ENCODE peak calls at places on chromosomes 2 and 18, in seven cellular contexts. J, M, W, R, V, P and E are unnamed samples.
A peak's percentile ranks its signal among the peaks of the same experiment; 100 is the strongest.

GRCh38 chr18:55998071-55998522 is 410.1 kb upstream of the TCF4 start:
- DNase-seq in W (peak; percentile 69), V (no peak), P (peak; percentile 93), M (peak; percentile 51), R (no peak), J (peak; percentile 51), E (peak; percentile 49)

GRCh38 chr2:2896011-2896410 is 481.6 kb downstream of the EIPR1 start:
- DNase-seq in P (no peak), J (no peak), M (no peak), R (no peak), W (no peak), V (no peak), E (no peak)

GRCh38 chr2:1591978-1592907 is 152.1 kb downstream of the PXDN start:
- DNase-seq in W (peak; percentile 88), P (peak; percentile 86), R (no peak), V (no peak), M (peak; percentile 83), J (peak; percentile 83), E (peak; percentile 85)

GRCh38 chr2:125837108-125837507 is 818.9 kb upstream of the GYPC start:
- DNase-seq in R (no peak), V (no peak), J (no peak), P (peak; percentile 66), W (no peak), M (no peak), E (no peak)

GRCh38 chr2:16931441-16931840 is 265.8 kb upstream of the CYRIA start:
- DNase-seq in R (no peak), P (no peak), V (no peak), J (no peak), M (no peak), W (no peak), E (no peak)

GRCh38 chr18:59556265-59556664 is 141.0 kb downstream of the CCBE1 start:
- DNase-seq in P (no peak), R (no peak), J (peak; percentile 52), W (peak; percentile 67), V (no peak), M (no peak), E (peak; percentile 62)

GRCh38 chr2:194116861-194117260 is 1540.2 kb upstream of the SLC39A10 start:
- DNase-seq in M (no peak), W (no peak), P (no peak), R (no peak), V (no peak), J (no peak), E (no peak)

GRCh38 chr2:29923110-29923721 is 1.8 kb upstream of the ALK start:
- DNase-seq in V (peak; percentile 55), W (peak; percentile 46), P (peak; percentile 87), J (peak; percentile 71), M (peak; percentile 58), R (no peak), E (peak; percentile 18)

GRCh38 chr2:178328037-178328436 is 122.9 kb downstream of the PRKRA start:
- DNase-seq in W (peak; percentile 64), V (no peak), R (no peak), M (no peak), J (no peak), P (no peak), E (peak; percentile 58)

GRCh38 chr2:164655336-164655735 is 34.1 kb upstream of the GRB14 start:
- DNase-seq in V (no peak), P (no peak), W (peak; percentile 47), R (no peak), J (no peak), M (no peak), E (peak; percentile 30)

GRCh38 chr2:164661349-164661748 is 40.1 kb upstream of the GRB14 start:
- DNase-seq in P (no peak), W (peak; percentile 71), R (no peak), J (no peak), M (no peak), V (no peak), E (peak; percentile 65)

GRCh38 chr2:164657129-164657528 is 35.8 kb upstream of the GRB14 start:
- DNase-seq in M (no peak), V (no peak), J (no peak), P (no peak), R (no peak), W (peak; percentile 99), E (peak; percentile 99)

GRCh38 chr2:164651361-164651760 is 30.1 kb upstream of the GRB14 start:
- DNase-seq in V (no peak), W (no peak), P (peak; percentile 29), R (no peak), J (no peak), M (no peak), E (no peak)

GRCh38 chr2:164655750-164656149 is 34.5 kb upstream of the GRB14 start:
- DNase-seq in M (no peak), W (peak; percentile 29), P (no peak), R (no peak), V (no peak), J (no peak), E (no peak)
- TF ChIP-seq CTCF in M (peak; percentile 32), W (no peak), P (peak; percentile 7), R (no peak), V (no peak), J (peak; percentile 51), E (no peak)

DNA sequence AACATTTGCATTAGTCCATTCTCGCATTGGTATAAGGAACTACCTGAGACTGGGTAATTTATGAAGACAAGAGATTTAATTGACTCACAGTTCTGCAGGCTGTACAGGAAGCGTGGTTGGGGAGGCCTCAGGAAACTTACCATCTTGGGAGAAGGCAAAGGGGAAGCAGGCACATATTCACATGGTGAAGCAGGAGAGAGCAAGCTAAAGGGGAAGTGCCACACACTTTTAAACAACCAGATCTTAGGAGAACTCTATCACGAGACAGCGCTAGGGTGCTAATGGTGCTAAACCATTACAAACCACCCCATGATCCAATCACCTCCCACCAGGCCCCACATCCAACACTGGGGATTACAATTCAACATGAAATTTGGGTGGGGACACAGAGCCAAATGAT is 201.7 kb upstream of the MGAT5 start:
- DNase-seq in P (no peak), V (no peak), W (no peak), M (no peak), J (no peak), R (no peak), E (no peak)
- H2AFZ ChIP-seq in P (no peak overlapping the region), V (no peak overlapping the region), W (no peak overlapping the region), M (no peak overlapping the region), J (no peak overlapping the region), R (no peak overlapping the region), E (no peak overlapping the region)

GRCh38 chr2:170394988-170395387 is 217.0 kb downstream of the MYO3B start:
- DNase-seq in V (no peak), R (no peak), M (no peak), J (no peak), P (no peak), W (no peak), E (no peak)

GRCh38 chr2:170391018-170391417 is 213.1 kb downstream of the MYO3B start:
- DNase-seq in P (no peak), M (no peak), R (no peak), V (no peak), W (no peak), J (no peak), E (no peak)

GRCh38 chr2:170401187-170401586 is 223.2 kb downstream of the MYO3B start:
- DNase-seq in J (no peak), R (no peak), W (no peak), P (no peak), V (no peak), M (no peak), E (no peak)

GRCh38 chr2:170393861-170394498 is 216.0 kb downstream of the MYO3B start:
- DNase-seq in W (no peak), P (no peak), V (no peak), M (no peak), J (no peak), R (no peak), E (no peak)

GRCh38 chr2:170396799-170397459 is 219.0 kb downstream of the MYO3B start:
- DNase-seq in W (no peak), V (no peak), M (no peak), J (peak; percentile 15), P (no peak), R (no peak), E (peak; percentile 1)
- TF ChIP-seq CTCF in W (peak; percentile 22), V (peak; percentile 43), M (peak; percentile 5), J (peak; percentile 54), P (peak; percentile 35), R (peak; percentile 27), E (peak; percentile 30)

GRCh38 chr2:101439716-101440115 is 35.2 kb downstream of the RFX8 start:
- DNase-seq in W (no peak), P (no peak), R (no peak), V (peak; percentile 39), M (no peak), J (no peak), E (no peak)

GRCh38 chr2:101431486-101431885 is 43.4 kb downstream of the RFX8 start:
- DNase-seq in W (no peak), M (no peak), J (no peak), P (no peak), V (no peak), R (no peak), E (no peak)

GRCh38 chr2:101432411-101433181 is 42.3 kb downstream of the RFX8 start:
- DNase-seq in W (peak; percentile 59), V (no peak), J (no peak), M (no peak), R (no peak), P (no peak), E (peak; percentile 59)

GRCh38 chr2:101433465-101433864 is 41.4 kb downstream of the RFX8 start:
- DNase-seq in R (no peak), M (no peak), J (no peak), P (no peak), V (no peak), W (no peak), E (no peak)

GRCh38 chr2:101435011-101435862 is 39.7 kb downstream of the RFX8 start:
- DNase-seq in P (peak; percentile 93), W (peak; percentile 77), R (no peak), M (peak; percentile 76), J (no peak), V (peak; percentile 45), E (peak; percentile 69)
- H2AFZ ChIP-seq in P (peak overlapping the region; percentile 93), W (no peak overlapping the region), R (no peak overlapping the region), M (peak overlapping the region; percentile 81), J (peak overlapping the region; percentile 20), V (no peak overlapping the region), E (peak overlapping the region; percentile 79)

GRCh38 chr2:202104286-202104870 is 31.3 kb downstream of the KIAA2012 start:
- DNase-seq in M (peak; percentile 95), J (peak; percentile 31), V (peak; percentile 43), W (peak; percentile 50), P (peak; percentile 66), R (peak; percentile 13), E (no peak)
- TF ChIP-seq CTCF in M (peak; percentile 89), J (peak; percentile 61), V (peak; percentile 61), W (peak; percentile 79), P (peak; percentile 76), R (peak; percentile 91), E (peak; percentile 61)

DNA sequence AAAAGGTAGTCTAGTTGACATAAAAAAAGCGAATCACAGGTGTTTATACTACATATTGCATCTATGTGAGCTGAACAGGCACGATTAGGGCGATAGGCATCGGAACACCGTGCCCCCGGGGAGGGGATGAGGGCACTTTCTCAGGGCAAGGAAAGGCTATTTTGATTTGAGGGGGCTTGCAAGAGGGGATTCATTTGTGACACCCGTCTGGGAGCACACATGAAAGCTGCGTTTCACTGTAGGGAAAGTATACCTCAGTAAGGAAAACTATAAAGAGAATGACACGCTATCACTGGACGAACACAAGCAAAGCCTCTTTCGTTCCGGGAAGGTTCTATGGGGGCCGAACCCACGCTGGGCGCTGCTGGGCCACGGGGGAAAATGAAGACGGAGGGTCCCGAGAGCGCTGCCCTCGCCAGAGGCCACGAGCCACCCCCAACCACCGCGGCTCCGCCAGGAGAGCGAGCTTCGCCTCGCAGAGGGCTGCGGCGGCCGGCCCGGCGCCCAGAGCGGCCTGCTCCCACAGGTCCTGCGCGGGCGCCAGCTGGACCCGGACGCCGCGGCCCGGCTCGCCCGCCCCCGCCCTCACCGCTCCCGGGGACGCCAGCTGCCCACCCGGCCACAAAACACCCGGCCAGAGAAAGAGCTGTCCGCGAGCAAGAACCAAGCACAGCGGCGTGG is 894 bp downstream of the PTPN2 start:
- DNase-seq in R (no peak), M (no peak), P (peak; percentile 21), J (peak; percentile 39), V (peak; percentile 38), W (no peak), E (peak; percentile 23)
- H2AFZ ChIP-seq in R (no peak overlapping the region), M (no peak overlapping the region), P (peak overlapping the region; percentile 82), J (peak overlapping the region; percentile 44), V (peak overlapping the region; percentile 56), W (peak overlapping the region; percentile 3), E (peak overlapping the region; percentile 67)